ENCODE peak calls at places on chromosomes 16 and 17, in ten cellular contexts. D, N, H, L, W, M, A, U, O and R are unnamed samples.
A peak's percentile ranks its signal among the peaks of the same experiment; 100 is the strongest.

GRCh38 chr17:57832711-57833596 is 16.9 kb downstream of the MRPS23 start:
- DNase-seq in D (peak; percentile 74), N (peak; percentile 75), H (peak; percentile 67), L (peak; percentile 84), W (peak; percentile 67), M (peak; percentile 65), A (peak; percentile 82), U (peak; percentile 60), O (peak; percentile 82), R (peak; percentile 49)

GRCh38 chr17:21705021-21705601 is 12.8 kb downstream of the KCNJ18 start:
- DNase-seq in D (no peak), N (no peak), H (no peak), L (no peak), W (no peak), M (no peak), A (no peak), U (no peak), O (no peak), R (no peak)

GRCh38 chr17:28494445-28495188 is 11.5 kb upstream of the FOXN1 start:
- DNase-seq in D (peak; percentile 54), N (no peak), H (peak; percentile 74), L (peak; percentile 69), W (peak; percentile 65), M (peak; percentile 53), A (peak; percentile 76), U (peak; percentile 72), O (peak; percentile 82), R (peak; percentile 31)

GRCh38 chr16:72810480-72810879 is 237.4 kb downstream of the ZFHX3 start:
- DNase-seq in D (no peak), N (no peak), H (no peak), L (no peak), W (no peak), M (no peak), A (no peak), U (no peak), O (no peak), R (no peak)

GRCh38 chr17:1300580-1300905 is 21.1 kb downstream of the TRARG1 start:
- DNase-seq in D (no peak), N (no peak), H (no peak), L (no peak), W (no peak), M (no peak), A (no peak), U (no peak), O (no peak), R (no peak)

GRCh38 chr16:81551821-81552304 is 107.3 kb downstream of the CMIP start:
- DNase-seq in D (no peak), N (no peak), H (no peak), L (peak; percentile 72), W (peak; percentile 33), M (no peak), A (peak; percentile 83), U (no peak), O (peak; percentile 89), R (no peak)

GRCh38 chr17:37488009-37488604 is 1.6 kb upstream of the DUSP14 start:
- DNase-seq in D (peak; percentile 90), N (peak; percentile 26), H (no peak), L (peak; percentile 96), W (no peak), M (peak; percentile 31), A (peak; percentile 94), U (no peak), O (peak; percentile 40), R (no peak)

GRCh38 chr17:78127888-78128615 is 503 bp downstream of the TMC6 start:
- DNase-seq in D (no peak), N (peak; percentile 52), H (no peak), L (no peak), W (no peak), M (no peak), A (no peak), U (peak; percentile 70), O (no peak), R (no peak)

GRCh38 chr16:264440-264951 is 11.2 kb downstream of the RGS11 start:
- DNase-seq in D (no peak), N (no peak), H (no peak), L (no peak), W (no peak), M (no peak), A (no peak), U (no peak), O (no peak), R (no peak)

GRCh38 chr16:21239646-21240045 is 6.1 kb downstream of the ANKS4B start:
- DNase-seq in D (no peak), N (no peak), H (no peak), L (no peak), W (no peak), M (no peak), A (no peak), U (no peak), O (no peak), R (no peak)

GRCh38 chr16:20886320-20886719 is 13.8 kb downstream of the DCUN1D3 start:
- DNase-seq in D (no peak), N (no peak), H (no peak), L (no peak), W (no peak), M (no peak), A (no peak), U (no peak), O (no peak), R (no peak)

GRCh38 chr16:28155293-28155692 is 56.5 kb downstream of the XPO6 start:
- DNase-seq in D (no peak), N (no peak), H (no peak), L (no peak), W (no peak), M (no peak), A (no peak), U (no peak), O (no peak), R (no peak)

GRCh38 chr17:45138911-45139532 is 3.5 kb downstream of the ACBD4 start:
- DNase-seq in D (no peak), N (no peak), H (no peak), L (no peak), W (no peak), M (no peak), A (no peak), U (no peak), O (no peak), R (no peak)

DNA sequence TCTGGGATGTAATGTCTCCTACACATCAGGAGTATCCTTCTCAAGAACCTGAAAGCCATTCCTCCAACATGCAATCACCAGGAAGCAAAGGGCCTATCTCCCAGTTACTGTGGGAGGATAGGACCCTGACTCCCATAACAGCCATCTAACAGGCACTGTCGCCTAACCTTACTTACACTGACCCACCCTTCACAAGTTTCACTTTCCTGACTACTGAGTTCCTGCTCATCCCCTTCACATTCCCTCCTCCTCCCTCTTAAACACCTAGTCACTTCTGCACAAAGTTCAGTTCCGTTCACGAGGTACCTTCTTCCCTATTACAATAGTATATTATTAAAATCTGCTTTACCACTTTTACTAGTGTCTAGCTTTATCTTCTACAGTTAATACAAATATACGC is 1.3 kb downstream of the C17orf67 start:
- DNase-seq in D (no peak), N (peak; percentile 76), H (no peak), L (peak; percentile 1), W (no peak), M (no peak), A (no peak), U (no peak), O (no peak), R (no peak)
- H3K4me3 ChIP-seq in D (peak overlapping the region; percentile 89), N (peak overlapping the region; percentile 10), H (peak overlapping the region; percentile 78), L (peak overlapping the region; percentile 81), W (peak overlapping the region; percentile 78), M (peak overlapping the region; percentile 89), A (peak overlapping the region; percentile 70), U (peak overlapping the region; percentile 51), O (no peak overlapping the region), R (peak overlapping the region; percentile 72)

DNA sequence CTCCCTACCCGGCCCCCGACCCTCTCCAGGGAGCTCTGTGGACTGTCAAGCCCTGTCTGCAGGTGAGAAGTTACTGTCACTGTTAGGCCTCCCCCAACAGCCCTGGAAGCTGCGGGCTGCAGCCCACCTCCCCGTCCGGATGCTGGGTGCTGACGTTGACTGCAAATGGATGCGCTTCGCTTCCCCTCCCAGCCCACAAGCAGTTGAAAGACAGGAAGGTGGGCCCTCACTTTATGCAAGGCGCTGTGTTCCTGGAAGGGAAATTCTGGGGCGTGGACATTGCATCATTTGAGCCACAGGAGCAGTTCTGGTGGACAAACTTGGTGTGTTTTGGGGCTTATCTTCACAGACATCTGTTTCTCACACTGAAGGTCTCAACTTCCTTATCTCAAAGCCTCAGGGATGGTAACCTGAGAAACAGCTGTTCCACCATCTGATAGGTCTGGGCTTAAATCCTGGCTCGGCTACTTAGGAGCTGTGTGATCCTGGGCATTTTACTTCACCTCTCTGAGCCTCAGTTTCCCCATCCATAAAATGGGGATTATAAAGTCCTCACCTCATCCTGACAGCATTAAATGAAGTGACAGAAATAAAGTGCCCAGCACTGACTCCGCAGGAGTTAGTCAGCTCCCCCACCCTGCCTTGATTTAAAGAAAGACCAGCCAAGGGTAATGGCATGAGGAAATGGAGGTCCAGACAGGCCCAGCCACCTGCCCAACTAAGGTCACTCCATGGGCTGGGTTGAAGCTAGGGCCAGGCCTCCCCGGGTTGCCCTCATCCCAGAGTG is 4.6 kb upstream of the DRC7 start:
- DNase-seq in D (no peak), N (no peak), H (peak; percentile 77), L (no peak), W (no peak), M (no peak), A (peak; percentile 46), U (peak; percentile 52), O (no peak), R (peak; percentile 40)
- H3K4me3 ChIP-seq in D (no peak overlapping the region), N (no peak overlapping the region), H (peak overlapping the region; percentile 21), L (no peak overlapping the region), W (no peak overlapping the region), M (no peak overlapping the region), A (no peak overlapping the region), U (no peak overlapping the region), O (no peak overlapping the region), R (no peak overlapping the region)

DNA sequence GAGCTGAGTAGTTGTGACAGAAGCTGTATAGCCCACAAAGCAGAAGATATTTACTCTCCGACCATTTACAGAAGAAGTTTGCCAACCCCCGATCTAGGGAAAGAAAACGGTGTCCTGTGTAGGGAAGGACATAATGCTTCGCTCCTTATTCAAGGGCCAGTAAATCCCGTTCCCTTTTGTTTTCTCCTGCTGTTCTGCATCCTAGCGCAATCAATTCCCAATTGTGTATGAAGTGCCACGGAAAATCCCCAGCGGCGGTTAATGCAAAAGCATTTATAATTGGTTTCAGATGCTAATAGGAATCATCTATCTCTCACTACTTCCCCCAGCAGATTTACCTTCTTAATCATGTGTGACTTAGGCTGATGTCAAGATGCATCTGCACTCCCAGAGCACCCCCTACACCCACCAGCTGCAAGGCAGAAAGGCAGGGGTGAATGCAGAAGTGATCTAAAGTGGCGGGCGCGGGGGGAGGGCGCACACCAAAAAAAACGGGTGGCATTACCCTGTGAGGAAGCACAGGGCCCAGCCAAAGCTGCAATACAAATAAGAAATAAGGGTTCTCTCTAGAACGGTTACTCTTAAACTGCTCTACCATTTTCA is 32.7 kb upstream of the SSTR2 start:
- DNase-seq in D (no peak), N (no peak), H (no peak), L (no peak), W (no peak), M (no peak), A (no peak), U (no peak), O (no peak), R (no peak)
- H3K4me3 ChIP-seq in D (no peak overlapping the region), N (no peak overlapping the region), H (no peak overlapping the region), L (no peak overlapping the region), W (no peak overlapping the region), M (no peak overlapping the region), A (no peak overlapping the region), U (no peak overlapping the region), O (no peak overlapping the region), R (no peak overlapping the region)

GRCh38 chr17:18361837-18362380 is 1.4 kb downstream of the SHMT1 start:
- DNase-seq in D (no peak), N (peak; percentile 17), H (no peak), L (no peak), W (no peak), M (no peak), A (no peak), U (no peak), O (no peak), R (no peak)
- H3K4me3 ChIP-seq in D (no peak overlapping the region), N (peak overlapping the region; percentile 89), H (no peak overlapping the region), L (no peak overlapping the region), W (peak overlapping the region; percentile 81), M (peak overlapping the region; percentile 94), A (no peak overlapping the region), U (no peak overlapping the region), O (no peak overlapping the region), R (peak overlapping the region; percentile 81)